ENCODE peak calls at places on chromosomes 6 and 20, in seven cellular contexts. C, N, T, Z, Y, R and W are unnamed samples.

GRCh38 chr20:20568604-20569205 is 143.7 kb downstream of the RALGAPA2 start:
- DNase-seq in C (no peak), N (peak; percentile 66), T (peak; percentile 69), Z (peak; percentile 27), Y (no peak), R (no peak), W (peak; percentile 55)

GRCh38 chr6:54614499-54615195 is 231.9 kb upstream of the FAM83B start:
- DNase-seq in C (peak; percentile 13), N (no peak), T (no peak), Z (no peak), Y (no peak), R (no peak), W (no peak)

GRCh38 chr6:158688860-158689259 is 39.0 kb downstream of the SYTL3 start:
- DNase-seq in C (no peak), N (peak; percentile 68), T (no peak), Z (no peak), Y (no peak), R (no peak), W (no peak)

GRCh38 chr20:53707341-53708102 is 113.9 kb upstream of the ZNF217 start:
- DNase-seq in C (no peak), N (peak; percentile 35), T (peak; percentile 23), Z (peak; percentile 15), Y (no peak), R (peak; percentile 9), W (peak; percentile 59)

GRCh38 chr20:9407805-9408421 is 106.5 kb upstream of the LAMP5 start:
- DNase-seq in C (no peak), N (peak; percentile 92), T (peak; percentile 83), Z (peak; percentile 84), Y (no peak), R (peak; percentile 22), W (peak; percentile 77)

GRCh38 chr6:20746024-20746423 is 211.8 kb downstream of the CDKAL1 start:
- DNase-seq in C (no peak), N (peak; percentile 37), T (no peak), Z (no peak), Y (no peak), R (no peak), W (no peak)

GRCh38 chr20:31642837-31643236 is 5.1 kb downstream of the COX4I2 start:
- DNase-seq in C (no peak), N (no peak), T (no peak), Z (no peak), Y (no peak), R (no peak), W (no peak)

GRCh38 chr20:31597483-31597858 is 7.6 kb upstream of the ID1 start:
- DNase-seq in C (no peak), N (no peak), T (no peak), Z (no peak), Y (no peak), R (no peak), W (no peak)

DNA sequence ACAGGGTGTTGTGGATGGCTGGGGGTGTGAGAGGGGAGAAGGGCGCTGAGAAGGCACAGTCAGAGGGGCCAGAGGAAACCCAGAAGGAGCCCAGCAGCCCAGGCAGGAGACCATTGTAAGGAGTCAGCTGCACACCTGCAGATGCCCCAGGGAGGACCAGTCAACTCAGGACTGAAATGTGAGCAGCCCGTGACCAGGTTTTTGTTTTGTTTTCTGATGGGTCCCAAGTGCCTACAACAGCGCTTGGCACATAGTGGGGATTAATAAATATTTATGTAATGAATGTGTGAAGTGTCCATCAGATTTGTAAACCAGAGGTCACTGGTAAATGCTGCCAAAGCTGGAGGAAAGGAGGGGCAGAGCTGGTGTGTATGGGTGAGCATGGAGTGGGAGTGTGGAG is 30.2 kb downstream of the TRAM2 start:
- DNase-seq in C (no peak), N (no peak), T (no peak), Z (no peak), Y (no peak), R (no peak), W (no peak)
- TF ChIP-seq CTCF in C (no peak), N (no peak), T (no peak), Z (no peak), Y (no peak), R (no peak), W (no peak)

DNA sequence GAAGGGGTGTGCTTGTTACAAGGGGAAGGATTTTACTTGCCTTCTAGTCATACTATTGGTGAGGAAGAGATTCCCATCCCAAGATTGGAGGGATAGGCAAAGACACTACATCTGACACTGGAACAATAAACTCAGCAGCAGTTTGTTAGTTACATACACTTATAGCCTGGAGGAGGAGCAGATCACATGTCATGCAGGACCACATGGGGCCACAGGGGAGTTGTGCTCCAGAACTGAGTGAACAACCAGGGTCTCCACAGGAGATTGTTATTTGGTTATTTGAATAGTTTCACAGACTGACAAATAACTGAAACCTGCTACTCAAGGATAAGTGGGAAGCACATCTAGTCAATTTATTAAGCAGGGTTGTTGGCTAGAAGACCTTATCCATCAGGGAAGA is 559.4 kb upstream of the MANEA start:
- DNase-seq in C (no peak), N (no peak), T (no peak), Z (no peak), Y (no peak), R (no peak), W (no peak)
- H3K4me3 ChIP-seq in C (no peak overlapping the region), N (no peak overlapping the region), T (no peak overlapping the region), Z (no peak overlapping the region), Y (no peak overlapping the region), R (no peak overlapping the region), W (no peak overlapping the region)

GRCh38 chr6:151624481-151624880 is 130.7 kb downstream of the CCDC170 start:
- DNase-seq in C (no peak), N (no peak), T (no peak), Z (no peak), Y (no peak), R (no peak), W (no peak)
- TF ChIP-seq CTCF in C (no peak), N (no peak), T (no peak), Z (no peak), Y (no peak), R (no peak), W (no peak)

GRCh38 chr20:57622579-57623381 is 2.6 kb upstream of the ZBP1 start:
- DNase-seq in C (peak; percentile 84), N (peak; percentile 99), T (peak; percentile 13), Z (peak; percentile 61), Y (no peak), R (no peak), W (peak; percentile 71)

GRCh38 chr20:57620999-57621398 is 773 bp upstream of the ZBP1 start:
- DNase-seq in C (no peak), N (no peak), T (no peak), Z (no peak), Y (no peak), R (no peak), W (no peak)

GRCh38 chr20:57622201-57622570 is 2.0 kb upstream of the ZBP1 start:
- DNase-seq in C (no peak), N (no peak), T (no peak), Z (no peak), Y (no peak), R (no peak), W (no peak)

GRCh38 chr20:57620274-57620990 is at the start of gene ZBP1:
- DNase-seq in C (no peak), N (no peak), T (no peak), Z (no peak), Y (no peak), R (no peak), W (no peak)

DNA sequence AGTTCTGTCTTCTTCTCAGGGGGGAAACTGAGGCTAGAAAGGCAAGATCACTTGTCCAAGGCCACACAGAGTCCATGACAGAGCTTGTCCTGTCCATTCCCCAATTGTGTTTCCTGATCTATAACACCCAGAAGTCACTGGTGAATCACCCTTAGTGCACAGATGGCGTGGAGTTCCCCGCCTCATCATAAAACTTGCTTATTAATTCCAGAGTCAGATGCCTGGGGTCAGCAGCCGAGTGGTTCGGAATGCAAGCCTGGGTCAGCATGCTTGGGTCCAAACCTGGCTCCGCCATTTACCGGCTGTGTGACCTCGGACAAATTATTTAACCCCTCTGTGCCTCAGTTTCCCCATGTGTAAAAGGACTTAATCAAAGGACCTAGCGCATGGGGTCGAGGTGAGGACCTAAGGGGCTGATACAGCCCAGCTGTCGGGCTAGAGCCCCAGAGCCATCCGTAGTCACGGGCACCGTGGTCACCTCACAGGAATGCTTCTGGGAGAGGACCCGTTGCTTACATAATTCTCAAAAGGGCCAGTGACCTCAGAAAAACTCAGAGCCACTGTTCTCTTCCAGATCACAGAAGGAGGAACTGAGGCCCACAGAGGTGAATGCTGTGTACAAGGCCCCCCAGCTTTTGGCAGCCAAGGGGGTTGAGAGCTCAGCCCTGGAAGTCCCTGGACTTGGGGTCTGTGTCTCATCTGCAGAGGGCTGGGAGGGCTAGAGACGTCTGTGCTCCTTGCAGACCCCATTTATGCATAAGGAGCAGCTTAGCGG is 1.4 kb upstream of the ZBP1 start:
- DNase-seq in C (no peak), N (peak; percentile 75), T (no peak), Z (no peak), Y (no peak), R (no peak), W (no peak)
- H3K4me3 ChIP-seq in C (no peak overlapping the region), N (no peak overlapping the region), T (no peak overlapping the region), Z (no peak overlapping the region), Y (no peak overlapping the region), R (no peak overlapping the region), W (no peak overlapping the region)

GRCh38 chr6:30981942-30982772 is 1.4 kb upstream of the MUC21 start:
- DNase-seq in C (no peak), N (peak; percentile 58), T (peak; percentile 78), Z (peak; percentile 58), Y (peak; percentile 37), R (peak; percentile 38), W (peak; percentile 80)
- TF ChIP-seq CTCF in C (peak; percentile 29), N (peak; percentile 29), T (peak; percentile 35), Z (peak; percentile 62), Y (no peak), R (peak; percentile 54), W (peak; percentile 38)

DNA sequence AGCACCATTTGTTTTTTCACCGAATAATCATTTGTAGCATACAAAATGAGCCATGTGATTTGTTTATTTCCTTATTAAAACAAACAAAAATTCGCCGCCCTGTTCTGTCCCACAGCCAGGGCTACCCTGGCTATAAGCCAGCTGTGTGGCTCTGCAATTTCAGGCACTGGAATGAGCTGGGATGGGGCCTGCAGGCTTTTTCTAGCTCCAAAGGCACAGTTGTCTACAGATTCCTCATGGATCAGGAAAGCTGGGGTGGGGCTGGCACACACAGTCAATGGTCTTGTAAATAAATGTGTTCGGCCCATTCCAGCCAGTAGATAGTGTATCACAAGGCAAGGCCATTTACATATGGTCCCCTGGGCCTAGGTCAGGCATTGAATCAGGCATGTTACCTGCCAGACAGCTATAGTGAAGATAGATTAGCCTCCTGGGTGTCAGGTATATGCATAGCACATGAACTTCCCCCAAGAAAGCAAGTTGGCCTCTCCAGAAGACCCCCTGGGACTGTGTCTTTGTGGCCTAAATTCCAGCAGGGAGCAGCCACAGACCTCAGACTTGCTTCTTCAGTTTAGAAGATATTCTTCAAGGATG is 608.9 kb downstream of the MAFB start:
- DNase-seq in C (no peak), N (no peak), T (no peak), Z (no peak), Y (no peak), R (no peak), W (no peak)
- H3K4me3 ChIP-seq in C (no peak overlapping the region), N (no peak overlapping the region), T (no peak overlapping the region), Z (no peak overlapping the region), Y (no peak overlapping the region), R (no peak overlapping the region), W (no peak overlapping the region)